ENCODE peak calls at places on chromosomes 1 and 21, in eight cellular contexts. U is IMR-90, R is A549, K is heart left ventricle, O is K562, X is body of pancreas, S is ovary, J is prostate gland. G is an unnamed sample.

GRCh38 chr21:33025106-33025470 is 647 bp upstream of the OLIG2 start:
- DNase-seq in K (no peak), U (no peak), X (no peak), O (no peak), R (no peak), J (no peak), S (no peak), G (no peak)

GRCh38 chr1:212971312-212971711 is 21.0 kb downstream of the VASH2 start:
- DNase-seq in O (no peak), U (no peak), K (no peak), S (no peak), X (no peak), R (no peak), J (no peak), G (no peak)

GRCh38 chr1:153352523-153352922 is 3.9 kb upstream of the PGLYRP4 start:
- DNase-seq in S (peak; percentile 83), U (peak; percentile 62), R (peak; percentile 69), X (peak; percentile 73), K (peak; percentile 73), O (peak; percentile 79), J (peak; percentile 57), G (peak; percentile 56)

GRCh38 chr1:36157115-36157903 is 1.3 kb downstream of the MAP7D1 start:
- DNase-seq in S (no peak), O (no peak), X (no peak), J (no peak), K (peak; percentile 56), R (no peak), U (no peak), G (no peak)

GRCh38 chr1:98458514-98459259 is 202.8 kb upstream of the SNX7 start:
- DNase-seq in S (no peak), J (no peak), K (no peak), U (no peak), X (no peak), O (no peak), R (no peak), G (no peak)

GRCh38 chr1:172206256-172206655 is 214.2 kb upstream of the C1orf105 start:
- DNase-seq in K (no peak), O (no peak), R (no peak), U (no peak), X (no peak), S (no peak), J (no peak), G (no peak)

GRCh38 chr1:149845416-149845815 is 54.0 kb upstream of the BOLA1 start:
- DNase-seq in U (no peak), O (no peak), K (no peak), S (no peak), J (no peak), X (no peak), R (no peak), G (no peak)

GRCh38 chr1:72229893-72230292 is 52.4 kb downstream of the NEGR1 start:
- DNase-seq in R (no peak), K (no peak), O (no peak), S (no peak), J (no peak), U (peak; percentile 21), X (no peak), G (no peak)

GRCh38 chr1:218785928-218786327 is 387.8 kb upstream of the LYPLAL1 start:
- DNase-seq in R (no peak), U (peak; percentile 29), K (no peak), J (no peak), S (peak; percentile 56), O (no peak), X (peak; percentile 48), G (no peak)

GRCh38 chr1:15002325-15002724 is 151.2 kb upstream of the TMEM51 start:
- DNase-seq in X (no peak), J (no peak), K (no peak), S (no peak), R (no peak), O (no peak), U (no peak), G (no peak)

GRCh38 chr1:50978144-50978851 is 8.3 kb downstream of the CDKN2C start:
- DNase-seq in S (peak; percentile 80), O (no peak), J (peak; percentile 42), K (peak; percentile 86), U (peak; percentile 49), X (peak; percentile 85), R (peak; percentile 84), G (peak; percentile 61)

GRCh38 chr1:50975436-50975835 is 5.4 kb downstream of the CDKN2C start:
- DNase-seq in R (no peak), O (no peak), U (no peak), K (no peak), S (no peak), J (no peak), X (no peak), G (no peak)

GRCh38 chr1:50976111-50976889 is 6.3 kb downstream of the CDKN2C start:
- DNase-seq in S (no peak), O (peak; percentile 28), R (peak; percentile 58), J (no peak), X (no peak), K (no peak), U (no peak), G (no peak)

GRCh38 chr1:50977575-50978143 is 7.6 kb downstream of the CDKN2C start:
- DNase-seq in J (peak; percentile 29), O (peak; percentile 90), K (peak; percentile 88), X (peak; percentile 82), U (peak; percentile 52), R (peak; percentile 66), S (peak; percentile 86), G (no peak)

DNA sequence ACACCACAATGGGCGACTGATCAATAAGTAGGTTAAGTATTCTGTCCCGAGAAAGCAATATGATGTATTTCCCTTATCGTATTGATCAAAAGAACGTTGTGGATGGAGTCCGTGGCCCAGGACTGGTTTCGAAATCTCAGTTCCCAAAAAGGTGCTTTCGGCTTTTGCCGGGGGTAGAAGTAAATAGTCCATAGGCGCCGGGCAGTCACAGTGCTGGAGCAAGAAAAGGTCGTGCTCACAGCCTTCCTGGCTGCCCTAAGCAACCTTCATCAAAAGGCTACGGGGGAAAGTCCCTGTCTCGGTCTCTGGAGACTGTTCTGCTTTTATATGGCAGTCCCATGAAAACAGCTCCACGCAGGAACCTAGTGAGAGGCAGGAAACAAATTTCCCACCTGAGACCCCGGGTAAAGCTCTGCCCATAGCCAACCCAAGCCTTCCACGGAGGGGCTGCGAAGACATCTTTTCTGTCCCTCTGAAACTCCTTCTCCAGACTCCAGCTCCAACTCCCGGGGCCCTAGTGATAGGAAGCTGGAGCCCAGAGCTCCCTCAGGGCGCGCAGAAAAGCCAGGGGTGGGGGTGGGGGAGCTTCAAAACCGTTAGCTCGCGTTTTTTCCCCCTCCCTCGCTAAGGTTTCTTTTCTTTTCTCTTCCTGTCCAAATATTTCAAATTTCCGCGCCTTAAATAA is 7.0 kb downstream of the CDKN2C start:
- DNase-seq in S (peak; percentile 53), O (peak; percentile 55), X (peak; percentile 39), K (no peak), J (no peak), U (peak; percentile 39), R (peak; percentile 77), G (no peak)
- TF ChIP-seq POLR2A in S (no peak), O (peak; percentile 54), X (no peak), K (no peak), J (no peak), U (no peak), R (no peak), G (no peak)

GRCh38 chr1:248852548-248852947 is 6.3 kb downstream of the ZNF692 start:
- DNase-seq in J (no peak), O (no peak), K (no peak), S (no peak), R (no peak), U (no peak), X (no peak), G (no peak)

GRCh38 chr1:248850536-248851251 is 8.2 kb downstream of the ZNF692 start:
- DNase-seq in X (no peak), S (no peak), U (no peak), R (no peak), O (no peak), J (no peak), K (no peak), G (no peak)

GRCh38 chr1:248851390-248851789 is 7.5 kb downstream of the ZNF692 start:
- DNase-seq in X (no peak), S (no peak), U (no peak), O (peak; percentile 32), K (no peak), R (no peak), J (no peak), G (no peak)

GRCh38 chr1:248853668-248854375 is 5.1 kb downstream of the ZNF692 start:
- DNase-seq in X (no peak), S (no peak), U (no peak), J (no peak), K (no peak), O (no peak), R (no peak), G (no peak)

DNA sequence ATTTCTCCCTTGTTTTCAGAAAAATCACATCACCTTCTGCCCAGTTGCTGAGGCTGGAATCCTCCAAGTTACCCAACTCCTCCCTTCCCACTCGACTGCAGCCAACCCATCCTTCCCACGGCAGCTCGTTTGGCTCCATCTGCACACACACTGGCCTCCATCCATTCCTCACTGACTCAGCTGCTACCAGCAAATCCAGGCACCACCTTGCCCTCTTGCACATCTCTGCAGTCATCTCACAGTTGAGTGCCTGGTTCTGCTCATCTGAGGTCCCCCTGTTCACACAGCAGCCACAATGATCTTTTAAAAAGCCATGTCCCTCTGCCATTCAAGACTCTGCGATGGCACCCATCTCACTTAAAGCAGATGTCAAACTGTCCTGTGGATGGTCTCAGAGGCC is 5.9 kb downstream of the ZNF692 start:
- DNase-seq in O (no peak), R (no peak), J (no peak), S (no peak), X (no peak), U (peak; percentile 80), K (no peak), G (no peak)
- TF ChIP-seq POLR2A in O (no peak), R (no peak), J (no peak), S (no peak), X (no peak), U (no peak), K (no peak), G (no peak)

GRCh38 chr1:1435094-1435903 is at the start of gene VWA1:
- DNase-seq in J (peak; percentile 80), K (peak; percentile 83), U (peak; percentile 58), R (peak; percentile 48), O (peak; percentile 98), X (peak; percentile 82), S (peak; percentile 89), G (no peak)
- TF ChIP-seq POLR2A in J (peak; percentile 81), K (no peak), U (no peak), R (peak; percentile 41), O (peak; percentile 44), X (peak; percentile 31), S (no peak), G (no peak)

GRCh38 chr1:8681911-8682310 is 135.5 kb downstream of the RERE start:
- DNase-seq in U (no peak), R (no peak), K (no peak), J (no peak), S (no peak), X (no peak), O (no peak), G (no peak)

GRCh38 chr1:8680628-8681316 is 136.7 kb downstream of the RERE start:
- DNase-seq in X (no peak), R (no peak), J (no peak), U (no peak), K (no peak), S (no peak), O (no peak), G (no peak)

GRCh38 chr1:8682573-8682972 is 134.9 kb downstream of the RERE start:
- DNase-seq in J (no peak), K (no peak), O (no peak), U (no peak), R (no peak), X (no peak), S (no peak), G (no peak)

GRCh38 chr1:8679929-8680504 is 137.4 kb downstream of the RERE start:
- DNase-seq in O (no peak), J (no peak), K (no peak), X (no peak), R (no peak), U (no peak), S (no peak), G (no peak)

GRCh38 chr1:8681317-8681650 is 136.2 kb downstream of the RERE start:
- DNase-seq in R (no peak), S (no peak), J (no peak), K (no peak), U (no peak), X (no peak), O (no peak), G (no peak)
- TF ChIP-seq POLR2A in R (no peak), S (no peak), J (no peak), K (no peak), U (no peak), X (no peak), O (no peak), G (no peak)

G was measured in H54.